ENCODE peak calls at places on chromosome 16, in four cellular contexts. One of them, this sample, is unnamed.

GRCh38 chr16:660459-661183 is 7.3 kb upstream of the RHOT2 start:
- DNase-seq in left ventricle myocardium inferior: peak; percentile 90
- DNase-seq in astrocyte of the spinal cord: peak; percentile 78
- DNase-seq in right atrium auricular region: peak; percentile 89
- DNase-seq in this sample: peak; percentile 96

GRCh38 chr16:82016268-82016667 is 5.0 kb upstream of the SDR42E1 start:
- DNase-seq in left ventricle myocardium inferior: no peak
- DNase-seq in astrocyte of the spinal cord: peak; percentile 84
- DNase-seq in right atrium auricular region: no peak
- DNase-seq in this sample: no peak

GRCh38 chr16:10181196-10182162 is 749 bp downstream of the GRIN2A start:
- DNase-seq in right atrium auricular region: peak; percentile 11
- DNase-seq in left ventricle myocardium inferior: peak; percentile 52
- DNase-seq in astrocyte of the spinal cord: peak; percentile 67
- DNase-seq in this sample: peak; percentile 75

GRCh38 chr16:46765050-46765449 is 16.9 kb upstream of the MYLK3 start:
- DNase-seq in right atrium auricular region: no peak
- DNase-seq in astrocyte of the spinal cord: peak; percentile 68
- DNase-seq in left ventricle myocardium inferior: no peak
- DNase-seq in this sample: no peak

GRCh38 chr16:35516551-35516950 is 2057.1 kb downstream of the TP53TG3F start:
- DNase-seq in right atrium auricular region: no peak
- DNase-seq in astrocyte of the spinal cord: no peak
- DNase-seq in left ventricle myocardium inferior: no peak
- DNase-seq in this sample: no peak

GRCh38 chr16:54633943-54634362 is 296.7 kb upstream of the IRX5 start:
- DNase-seq in right atrium auricular region: no peak
- DNase-seq in left ventricle myocardium inferior: no peak
- DNase-seq in astrocyte of the spinal cord: peak; percentile 31
- DNase-seq in this sample: no peak

GRCh38 chr16:66886346-66886745 is 6.0 kb downstream of the PDP2 start:
- DNase-seq in right atrium auricular region: no peak
- DNase-seq in left ventricle myocardium inferior: no peak
- DNase-seq in astrocyte of the spinal cord: no peak
- DNase-seq in this sample: no peak

GRCh38 chr16:50881331-50881830 is 139.5 kb downstream of the CYLD start:
- DNase-seq in left ventricle myocardium inferior: no peak
- DNase-seq in astrocyte of the spinal cord: no peak
- DNase-seq in right atrium auricular region: peak; percentile 30
- DNase-seq in this sample: no peak

GRCh38 chr16:76634847-76635697 is 357.9 kb downstream of the CNTNAP4 start:
- DNase-seq in left ventricle myocardium inferior: no peak
- DNase-seq in right atrium auricular region: no peak
- DNase-seq in astrocyte of the spinal cord: no peak
- DNase-seq in this sample: no peak

GRCh38 chr16:22692034-22692433 is 121.9 kb upstream of the HS3ST2 start:
- DNase-seq in left ventricle myocardium inferior: no peak
- DNase-seq in right atrium auricular region: no peak
- DNase-seq in astrocyte of the spinal cord: no peak
- DNase-seq in this sample: no peak

GRCh38 chr16:72848759-72849664 is 198.9 kb downstream of the ZFHX3 start:
- DNase-seq in left ventricle myocardium inferior: peak; percentile 90
- DNase-seq in right atrium auricular region: peak; percentile 89
- DNase-seq in astrocyte of the spinal cord: peak; percentile 90
- DNase-seq in this sample: peak; percentile 94

GRCh38 chr16:180101-180920 is at the start of gene HBQ1:
- DNase-seq in astrocyte of the spinal cord: peak; percentile 11
- DNase-seq in left ventricle myocardium inferior: peak; percentile 17
- DNase-seq in right atrium auricular region: no peak
- DNase-seq in this sample: no peak

GRCh38 chr16:50296807-50297206 is 30.5 kb downstream of the ADCY7 start:
- DNase-seq in left ventricle myocardium inferior: no peak
- DNase-seq in astrocyte of the spinal cord: no peak
- DNase-seq in right atrium auricular region: no peak
- DNase-seq in this sample: peak; percentile 32

GRCh38 chr16:57367111-57367752 is 5.1 kb upstream of the CX3CL1 start:
- DNase-seq in right atrium auricular region: no peak
- DNase-seq in astrocyte of the spinal cord: no peak
- DNase-seq in left ventricle myocardium inferior: no peak
- DNase-seq in this sample: no peak

GRCh38 chr16:68590201-68590994 is 51.3 kb downstream of the ZFP90 start:
- DNase-seq in left ventricle myocardium inferior: peak; percentile 16
- DNase-seq in astrocyte of the spinal cord: peak; percentile 43
- DNase-seq in right atrium auricular region: no peak
- DNase-seq in this sample: no peak

GRCh38 chr16:89187337-89188063 is 12.8 kb downstream of the SLC22A31 start:
- DNase-seq in left ventricle myocardium inferior: no peak
- DNase-seq in right atrium auricular region: no peak
- DNase-seq in astrocyte of the spinal cord: peak; percentile 15
- DNase-seq in this sample: no peak

GRCh38 chr16:85944572-85945423 is 45.8 kb downstream of the IRF8 start:
- DNase-seq in astrocyte of the spinal cord: no peak
- DNase-seq in right atrium auricular region: no peak
- DNase-seq in left ventricle myocardium inferior: no peak
- DNase-seq in this sample: no peak

GRCh38 chr16:57639172-57639571 is 10.7 kb downstream of the ADGRG1 start:
- DNase-seq in astrocyte of the spinal cord: peak; percentile 36
- DNase-seq in left ventricle myocardium inferior: peak; percentile 41
- DNase-seq in right atrium auricular region: no peak
- DNase-seq in this sample: no peak

GRCh38 chr16:27341549-27341948 is 27.8 kb downstream of the IL4R start:
- DNase-seq in left ventricle myocardium inferior: no peak
- DNase-seq in right atrium auricular region: no peak
- DNase-seq in astrocyte of the spinal cord: no peak
- DNase-seq in this sample: no peak

GRCh38 chr16:66936462-66936861 is 1.1 kb downstream of the CES2 start:
- DNase-seq in right atrium auricular region: no peak
- DNase-seq in left ventricle myocardium inferior: peak; percentile 35
- DNase-seq in astrocyte of the spinal cord: no peak
- DNase-seq in this sample: no peak

GRCh38 chr16:27273670-27274522 is 5.3 kb upstream of the NSMCE1 start:
- DNase-seq in right atrium auricular region: no peak
- DNase-seq in astrocyte of the spinal cord: peak; percentile 92
- DNase-seq in left ventricle myocardium inferior: no peak
- DNase-seq in this sample: no peak

GRCh38 chr16:15055141-15056053 is 477 bp downstream of the NTAN1 start:
- DNase-seq in left ventricle myocardium inferior: no peak
- DNase-seq in right atrium auricular region: peak; percentile 59
- DNase-seq in astrocyte of the spinal cord: peak; percentile 29
- DNase-seq in this sample: peak; percentile 82

GRCh38 chr16:69286941-69287713 is 24.0 kb upstream of the VPS4A start:
- DNase-seq in right atrium auricular region: peak; percentile 84
- DNase-seq in left ventricle myocardium inferior: peak; percentile 62
- DNase-seq in astrocyte of the spinal cord: peak; percentile 83
- DNase-seq in this sample: peak; percentile 81

GRCh38 chr16:14399397-14400284 is 230.4 kb downstream of the PARN start:
- DNase-seq in left ventricle myocardium inferior: peak; percentile 33
- DNase-seq in astrocyte of the spinal cord: peak; percentile 87
- DNase-seq in right atrium auricular region: peak; percentile 72
- DNase-seq in this sample: peak; percentile 79

GRCh38 chr16:7397901-7398300 is 65.3 kb downstream of the RBFOX1 start:
- DNase-seq in right atrium auricular region: no peak
- DNase-seq in astrocyte of the spinal cord: peak; percentile 83
- DNase-seq in left ventricle myocardium inferior: no peak
- DNase-seq in this sample: no peak

GRCh38 chr16:74700206-74701040 is at the start of gene MLKL:
- DNase-seq in left ventricle myocardium inferior: peak; percentile 55
- DNase-seq in right atrium auricular region: peak; percentile 67
- DNase-seq in astrocyte of the spinal cord: no peak
- DNase-seq in this sample: peak; percentile 82

GRCh38 chr16:74695450-74696422 is 4.9 kb downstream of the MLKL start:
- DNase-seq in astrocyte of the spinal cord: peak; percentile 87
- DNase-seq in right atrium auricular region: peak; percentile 92
- DNase-seq in left ventricle myocardium inferior: peak; percentile 70
- DNase-seq in this sample: peak; percentile 93

GRCh38 chr16:74699666-74700065 is 996 bp downstream of the MLKL start:
- DNase-seq in astrocyte of the spinal cord: no peak
- DNase-seq in right atrium auricular region: no peak
- DNase-seq in left ventricle myocardium inferior: no peak
- DNase-seq in this sample: no peak

DNA sequence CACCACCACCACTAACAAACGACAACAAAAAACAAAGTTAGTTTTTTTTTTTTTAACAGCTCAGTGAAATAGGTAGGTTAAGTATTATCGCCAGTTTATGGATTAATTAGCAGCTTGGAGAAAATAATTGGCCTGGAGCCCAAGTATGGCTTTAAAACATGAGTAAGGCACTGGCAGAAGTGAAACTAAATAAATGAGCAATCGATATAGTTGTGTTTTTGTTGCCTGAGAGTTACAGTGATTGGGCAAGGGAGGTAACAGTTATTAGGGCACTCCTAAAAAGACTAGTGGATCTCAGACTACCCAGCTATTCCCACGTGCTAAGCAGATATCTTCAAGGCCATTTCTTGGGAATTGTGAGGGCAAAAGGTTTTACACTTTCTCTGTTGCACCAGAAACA is 2.4 kb downstream of the MLKL start:
- DNase-seq in right atrium auricular region: no peak
- DNase-seq in astrocyte of the spinal cord: no peak
- DNase-seq in left ventricle myocardium inferior: no peak
- DNase-seq in this sample: no peak
- H3K4me3 ChIP-seq in right atrium auricular region: no peak overlapping the region
- H3K4me3 ChIP-seq in astrocyte of the spinal cord: no peak overlapping the region
- H3K4me3 ChIP-seq in left ventricle myocardium inferior: peak overlapping the region; percentile 82
- H3K4me3 ChIP-seq in this sample: no peak overlapping the region

DNA sequence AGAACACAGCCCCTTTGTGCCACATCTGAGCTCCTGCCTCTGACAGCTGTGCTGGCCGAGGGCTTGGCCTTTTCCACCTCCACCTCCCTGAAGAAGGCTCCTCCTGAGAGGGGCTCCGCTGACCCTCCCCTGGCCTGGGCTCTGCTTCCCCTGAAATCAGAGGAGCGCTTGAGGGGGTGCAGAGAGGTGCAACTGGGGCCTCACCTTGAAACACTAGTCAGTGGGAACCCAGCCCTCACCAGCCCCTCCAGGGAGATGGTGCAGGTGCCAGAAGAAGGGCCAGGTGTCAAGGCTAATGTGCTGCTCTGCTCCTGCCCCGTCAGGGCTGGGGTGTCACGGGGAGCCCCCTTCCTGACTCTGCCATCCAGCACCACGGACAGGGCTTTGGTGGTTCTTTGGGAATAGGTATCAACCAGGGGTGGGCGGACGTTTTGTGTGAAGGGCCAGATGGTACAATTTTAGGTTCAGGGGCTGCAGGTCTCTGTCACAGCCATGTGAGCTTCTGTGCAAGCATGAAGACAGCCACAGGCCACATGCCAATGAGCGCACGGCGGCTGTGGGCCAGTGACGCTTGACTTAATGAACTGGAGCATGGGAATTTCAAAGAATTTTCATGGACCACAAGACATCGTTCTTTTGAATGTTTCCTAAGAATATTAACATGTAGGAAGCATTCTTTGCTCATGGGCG is 2.1 kb upstream of the ZG16B start:
- DNase-seq in right atrium auricular region: no peak
- DNase-seq in left ventricle myocardium inferior: no peak
- DNase-seq in astrocyte of the spinal cord: no peak
- DNase-seq in this sample: peak; percentile 26
- H3K4me3 ChIP-seq in right atrium auricular region: no peak overlapping the region
- H3K4me3 ChIP-seq in left ventricle myocardium inferior: no peak overlapping the region
- H3K4me3 ChIP-seq in astrocyte of the spinal cord: no peak overlapping the region
- H3K4me3 ChIP-seq in this sample: no peak overlapping the region

GRCh38 chr16:11679941-11680911 is 12.0 kb downstream of the SNN start:
- DNase-seq in left ventricle myocardium inferior: no peak
- DNase-seq in right atrium auricular region: no peak
- DNase-seq in astrocyte of the spinal cord: no peak
- DNase-seq in this sample: peak; percentile 33

GRCh38 chr16:11677451-11677951 is 9.2 kb downstream of the SNN start:
- DNase-seq in right atrium auricular region: no peak
- DNase-seq in astrocyte of the spinal cord: no peak
- DNase-seq in left ventricle myocardium inferior: no peak
- DNase-seq in this sample: peak; percentile 54

GRCh38 chr16:11676799-11677198 is 8.5 kb downstream of the SNN start:
- DNase-seq in astrocyte of the spinal cord: no peak
- DNase-seq in right atrium auricular region: no peak
- DNase-seq in left ventricle myocardium inferior: no peak
- DNase-seq in this sample: peak; percentile 60

GRCh38 chr16:11679250-11679649 is 11.0 kb downstream of the SNN start:
- DNase-seq in right atrium auricular region: no peak
- DNase-seq in left ventricle myocardium inferior: no peak
- DNase-seq in astrocyte of the spinal cord: no peak
- DNase-seq in this sample: peak; percentile 80

DNA sequence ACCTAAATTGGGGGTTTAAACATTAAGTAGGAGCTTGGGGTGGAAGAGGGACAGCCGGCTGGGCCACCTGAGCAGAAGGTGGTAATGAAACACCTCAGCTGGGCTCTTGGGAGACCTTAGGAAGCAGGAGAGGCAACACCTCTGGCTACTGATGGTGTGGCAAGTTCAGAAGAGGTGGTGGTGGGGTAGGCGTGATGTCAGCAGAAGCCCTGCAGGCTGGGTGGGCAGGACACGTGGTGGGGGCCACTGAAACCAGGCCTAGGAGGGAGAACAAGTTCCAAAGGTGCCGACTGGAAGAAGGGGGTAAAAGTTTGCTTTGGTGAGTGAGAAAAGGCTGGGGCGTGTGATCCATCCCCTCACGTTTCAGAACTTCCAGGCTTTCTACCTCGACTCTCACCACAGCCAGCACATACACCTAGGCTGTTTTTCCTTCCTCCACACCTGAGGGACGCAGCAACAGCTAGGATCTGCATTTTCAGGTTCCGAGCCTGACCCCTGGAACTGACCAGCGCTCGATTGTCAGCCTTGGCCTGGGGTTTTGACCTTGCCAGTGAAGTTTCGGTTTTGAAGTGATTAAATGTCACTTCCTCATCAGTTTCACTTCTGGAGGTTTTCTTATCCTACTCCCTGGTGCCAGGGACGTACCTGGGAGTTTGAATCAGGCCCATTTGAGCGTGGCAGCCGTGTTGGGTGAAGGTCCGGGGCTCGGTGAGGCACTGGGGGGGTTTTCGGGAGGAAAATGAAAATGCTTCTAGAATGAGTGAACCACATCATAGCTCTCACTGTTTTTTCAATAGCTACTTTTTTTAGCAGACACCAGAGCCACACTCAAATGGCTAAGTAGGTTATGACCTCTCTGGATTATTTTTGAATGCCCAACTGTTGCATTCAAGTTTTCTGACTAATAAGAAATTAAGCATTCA is 10.0 kb downstream of the SNN start:
- DNase-seq in right atrium auricular region: no peak
- DNase-seq in astrocyte of the spinal cord: no peak
- DNase-seq in left ventricle myocardium inferior: no peak
- DNase-seq in this sample: peak; percentile 57
- H3K4me3 ChIP-seq in right atrium auricular region: no peak overlapping the region
- H3K4me3 ChIP-seq in astrocyte of the spinal cord: no peak overlapping the region
- H3K4me3 ChIP-seq in left ventricle myocardium inferior: no peak overlapping the region
- H3K4me3 ChIP-seq in this sample: no peak overlapping the region

GRCh38 chr16:12536412-12536746 is 267.3 kb downstream of the CPPED1 start:
- DNase-seq in astrocyte of the spinal cord: no peak
- DNase-seq in right atrium auricular region: no peak
- DNase-seq in left ventricle myocardium inferior: no peak
- DNase-seq in this sample: no peak

GRCh38 chr16:12538667-12539081 is 265.0 kb downstream of the CPPED1 start:
- DNase-seq in astrocyte of the spinal cord: no peak
- DNase-seq in right atrium auricular region: no peak
- DNase-seq in left ventricle myocardium inferior: no peak
- DNase-seq in this sample: no peak

GRCh38 chr16:12540290-12540689 is 263.4 kb downstream of the CPPED1 start:
- DNase-seq in right atrium auricular region: no peak
- DNase-seq in astrocyte of the spinal cord: no peak
- DNase-seq in left ventricle myocardium inferior: no peak
- DNase-seq in this sample: no peak

GRCh38 chr16:12541672-12542071 is 262.0 kb downstream of the CPPED1 start:
- DNase-seq in astrocyte of the spinal cord: no peak
- DNase-seq in left ventricle myocardium inferior: no peak
- DNase-seq in right atrium auricular region: no peak
- DNase-seq in this sample: no peak

GRCh38 chr16:12539185-12539929 is 264.3 kb downstream of the CPPED1 start:
- DNase-seq in right atrium auricular region: no peak
- DNase-seq in left ventricle myocardium inferior: no peak
- DNase-seq in astrocyte of the spinal cord: peak; percentile 63
- DNase-seq in this sample: no peak
- H3K4me3 ChIP-seq in right atrium auricular region: no peak overlapping the region
- H3K4me3 ChIP-seq in left ventricle myocardium inferior: no peak overlapping the region
- H3K4me3 ChIP-seq in astrocyte of the spinal cord: no peak overlapping the region
- H3K4me3 ChIP-seq in this sample: no peak overlapping the region